ENCODE peak calls at places on chromosomes 16 and 17, in ten cellular contexts. S, C, Y, V, J, H, B, M, T and D are unnamed samples.

GRCh38 chr17:5605452-5605851 is 21.1 kb upstream of the NLRP1 start:
- DNase-seq in S (no peak), C (no peak), Y (no peak), V (no peak), J (no peak), H (no peak), B (no peak), M (no peak), T (no peak), D (no peak)

GRCh38 chr17:36133629-36134259 is 30.1 kb downstream of the CCL4 start:
- DNase-seq in S (no peak), C (no peak), Y (no peak), V (no peak), J (peak), H (no peak), B (no peak), M (no peak), T (no peak), D (peak)

GRCh38 chr17:81511550-81511799 is 1.1 kb downstream of the ACTG1 start:
- DNase-seq in S (no peak), C (no peak), Y (no peak), V (no peak), J (no peak), H (no peak), B (no peak), M (no peak), T (no peak), D (no peak)

GRCh38 chr17:34009946-34010345 is 245.1 kb upstream of the CCL2 start:
- DNase-seq in S (no peak), C (no peak), Y (no peak), V (no peak), J (no peak), H (no peak), B (no peak), M (no peak), T (no peak), D (no peak)

GRCh38 chr17:38606646-38607611 is 1.2 kb upstream of the SRCIN1 start:
- DNase-seq in S (no peak), C (no peak), Y (no peak), V (no peak), J (peak), H (no peak), B (no peak), M (no peak), T (peak), D (no peak)

GRCh38 chr17:81049973-81050551 is 15.1 kb downstream of the BAIAP2 start:
- DNase-seq in S (no peak), C (peak), Y (peak), V (no peak), J (no peak), H (no peak), B (no peak), M (no peak), T (peak), D (no peak)

GRCh38 chr16:83231771-83232170 is 576.0 kb upstream of the HSBP1 start:
- DNase-seq in S (no peak), C (no peak), Y (no peak), V (no peak), J (no peak), H (no peak), B (peak), M (no peak), T (no peak), D (no peak)

GRCh38 chr16:22329199-22329695 is 32.0 kb downstream of the POLR3E start:
- DNase-seq in S (no peak), C (no peak), Y (no peak), V (no peak), J (no peak), H (no peak), B (no peak), M (no peak), T (no peak), D (no peak)

GRCh38 chr17:15216481-15216880 is 48.6 kb downstream of the PMP22 start:
- DNase-seq in S (no peak), C (no peak), Y (no peak), V (no peak), J (no peak), H (no peak), B (no peak), M (no peak), T (no peak), D (no peak)

GRCh38 chr17:73182616-73183310 is 10.1 kb upstream of the COG1 start:
- DNase-seq in S (no peak), C (no peak), Y (no peak), V (no peak), J (no peak), H (no peak), B (no peak), M (no peak), T (no peak), D (no peak)

GRCh38 chr17:2433696-2434095 is 32.8 kb upstream of the MNT start:
- DNase-seq in S (no peak), C (peak), Y (no peak), V (no peak), J (no peak), H (no peak), B (no peak), M (no peak), T (no peak), D (no peak)

GRCh38 chr17:61289408-61290385 is 109.9 kb upstream of the TBX2 start:
- DNase-seq in S (no peak), C (no peak), Y (no peak), V (no peak), J (peak), H (no peak), B (no peak), M (no peak), T (no peak), D (no peak)

GRCh38 chr17:77892031-77892430 is 66.5 kb upstream of the TNRC6C start:
- DNase-seq in S (no peak), C (no peak), Y (no peak), V (no peak), J (no peak), H (no peak), B (no peak), M (no peak), T (peak), D (no peak)

GRCh38 chr17:47720754-47721533 is 12.1 kb upstream of the TBX21 start:
- DNase-seq in S (no peak), C (peak), Y (no peak), V (no peak), J (peak), H (peak), B (peak), M (peak), T (no peak), D (no peak)

GRCh38 chr17:838486-838885 is 56.3 kb downstream of the MRM3 start:
- DNase-seq in S (no peak), C (no peak), Y (no peak), V (no peak), J (no peak), H (no peak), B (peak), M (no peak), T (no peak), D (no peak)

GRCh38 chr16:57871457-57871856 is 69.2 kb upstream of the KIFC3 start:
- DNase-seq in S (no peak), C (no peak), Y (no peak), V (no peak), J (no peak), H (no peak), B (peak), M (peak), T (no peak), D (no peak)

GRCh38 chr16:85107532-85107931 is 4.7 kb downstream of the CIBAR2 start:
- DNase-seq in S (no peak), C (no peak), Y (no peak), V (no peak), J (no peak), H (no peak), B (no peak), M (no peak), T (no peak), D (no peak)

GRCh38 chr16:7083086-7083485 is 249.6 kb upstream of the RBFOX1 start:
- DNase-seq in S (no peak), C (no peak), Y (no peak), V (no peak), J (no peak), H (no peak), B (no peak), M (no peak), T (no peak), D (no peak)

GRCh38 chr16:67011274-67011673 is 17.7 kb upstream of the CBFB start:
- DNase-seq in S (no peak), C (no peak), Y (no peak), V (no peak), J (no peak), H (no peak), B (no peak), M (no peak), T (no peak), D (no peak)

GRCh38 chr16:23182206-23182674 is 305 bp upstream of the SCNN1G start:
- DNase-seq in S (peak), C (peak), Y (peak), V (peak), J (peak), H (peak), B (peak), M (peak), T (peak), D (peak)

GRCh38 chr16:84970447-84971127 is 40.7 kb downstream of the ZDHHC7 start:
- DNase-seq in S (peak), C (peak), Y (peak), V (peak), J (peak), H (peak), B (peak), M (peak), T (peak), D (peak)

GRCh38 chr16:104355-104754 is 26.3 kb downstream of the MPG start:
- DNase-seq in S (no peak), C (no peak), Y (no peak), V (no peak), J (no peak), H (no peak), B (no peak), M (no peak), T (no peak), D (no peak)